ENCODE peak calls at places on chromosomes 6 and 20, in seven cellular contexts. G is spleen; O is naive thymus-derived CD8-positive, alpha-beta T cell; P is uterus; S is SJSA1; L is NCI-H510A treated with DMSO at 0.1 percent for 48 hours; Y is cardiac muscle cell. K is an unnamed sample.

GRCh38 chr20:64155258-64156135 is 8.8 kb upstream of the MYT1 start:
- DNase-seq in S (no peak), P (no peak), Y (no peak), L (no peak), O (no peak), G (no peak), K (no peak)

GRCh38 chr20:62299666-62300236 is 3.0 kb upstream of the ADRM1 start:
- DNase-seq in S (no peak), G (no peak), Y (no peak), P (no peak), O (no peak), L (no peak), K (no peak)

GRCh38 chr6:107704377-107705013 is 119.6 kb downstream of the SCML4 start:
- DNase-seq in O (peak; percentile 48), Y (peak; percentile 72), G (no peak), S (no peak), P (peak; percentile 57), L (no peak), K (no peak)

GRCh38 chr20:62860924-62861691 is 514 bp downstream of the TCFL5 start:
- DNase-seq in S (no peak), L (no peak), P (no peak), O (peak; percentile 66), Y (peak; percentile 30), G (peak; percentile 91), K (peak; percentile 10)

GRCh38 chr6:100719883-100720682 is 161.0 kb downstream of the ASCC3 start:
- DNase-seq in P (no peak), Y (peak; percentile 13), O (no peak), G (no peak), L (no peak), S (no peak), K (no peak)

GRCh38 chr6:86609549-86610388 is 327.6 kb upstream of the HTR1E start:
- DNase-seq in P (no peak), L (no peak), S (no peak), Y (peak; percentile 39), G (no peak), O (no peak), K (no peak)

GRCh38 chr6:68651018-68651985 is 16.2 kb downstream of the ADGRB3 start:
- DNase-seq in O (no peak), L (no peak), S (no peak), P (no peak), G (no peak), Y (no peak), K (no peak)

GRCh38 chr20:62350098-62350628 is 16.9 kb downstream of the LAMA5 start:
- DNase-seq in P (no peak), S (no peak), G (no peak), O (no peak), L (no peak), Y (no peak), K (no peak)

GRCh38 chr20:37867289-37868195 is 35.4 kb upstream of the VSTM2L start:
- DNase-seq in Y (no peak), O (no peak), G (peak; percentile 36), L (no peak), S (no peak), P (no peak), K (no peak)

GRCh38 chr20:44584103-44584690 is 1.8 kb downstream of the PKIG start:
- DNase-seq in S (no peak), O (no peak), P (no peak), L (no peak), Y (no peak), G (no peak), K (no peak)

GRCh38 chr20:34528921-34529297 is 12.7 kb downstream of the DYNLRB1 start:
- DNase-seq in G (peak; percentile 34), S (peak; percentile 50), P (no peak), Y (no peak), L (no peak), O (no peak), K (no peak)

K was measured in NCI-H1092.